ENCODE peak calls at places on chromosomes 6 and 20, in nine cellular contexts. V is CD8-positive, alpha-beta memory T cell; T is small intestine; K is CD8-positive, alpha-beta T cell; Z is HFF-Myc; I is OCI-LY7; E is AG10803; H is lung; P is ovary. B is an unnamed sample.

GRCh38 chr6:144087789-144088426 is 7.5 kb downstream of the SF3B5 start:
- DNase-seq in Z (no peak), V (no peak), P (no peak), K (no peak), E (no peak), H (no peak), T (no peak), I (no peak), B (no peak)

GRCh38 chr20:64003970-64004725 is 23.2 kb downstream of the PRPF6 start:
- DNase-seq in K (no peak), H (no peak), V (no peak), E (no peak), P (no peak), T (no peak), Z (no peak), I (no peak), B (no peak)

GRCh38 chr6:120005292-120005976 is 655.9 kb upstream of the MAN1A1 start:
- DNase-seq in V (no peak), Z (no peak), I (no peak), T (no peak), K (no peak), E (no peak), P (no peak), H (no peak), B (peak; percentile 18)

GRCh38 chr20:63375438-63375837 is 14.3 kb upstream of the CHRNA4 start:
- DNase-seq in E (no peak), H (no peak), Z (no peak), V (no peak), K (no peak), P (no peak), T (no peak), I (no peak), B (no peak)

GRCh38 chr6:33008944-33009861 is at the start of gene HLA-DOA:
- DNase-seq in I (peak; percentile 89), V (peak; percentile 56), T (no peak), E (no peak), K (peak; percentile 37), P (no peak), Z (no peak), H (no peak), B (peak; percentile 62)

GRCh38 chr6:79420054-79420453 is 117.2 kb downstream of the LCA5 start:
- DNase-seq in I (no peak), H (no peak), T (no peak), V (no peak), Z (no peak), K (no peak), P (no peak), E (no peak), B (no peak)

GRCh38 chr6:66421570-66421969 is 714.5 kb upstream of the EYS start:
- DNase-seq in Z (no peak), T (no peak), P (no peak), E (no peak), I (no peak), K (no peak), H (no peak), V (no peak), B (peak; percentile 3)

GRCh38 chr6:22025468-22026159 is 271.2 kb downstream of the PRL start:
- DNase-seq in H (no peak), T (no peak), K (no peak), P (peak; percentile 41), E (peak; percentile 60), I (peak; percentile 40), Z (peak; percentile 35), V (no peak), B (peak; percentile 96)

GRCh38 chr6:6547111-6547879 is 41.2 kb upstream of the LY86 start:
- DNase-seq in K (peak; percentile 67), V (peak; percentile 70), Z (peak; percentile 32), T (peak; percentile 73), P (peak; percentile 79), E (peak; percentile 73), I (peak; percentile 87), H (peak; percentile 89), B (peak; percentile 61)

GRCh38 chr6:6543181-6543879 is 45.2 kb upstream of the LY86 start:
- DNase-seq in V (no peak), Z (no peak), H (no peak), K (no peak), E (peak; percentile 23), P (no peak), T (no peak), I (peak; percentile 20), B (no peak)

GRCh38 chr6:6542357-6542756 is 46.2 kb upstream of the LY86 start:
- DNase-seq in V (no peak), H (no peak), I (no peak), E (no peak), Z (no peak), P (no peak), T (no peak), K (no peak), B (no peak)

GRCh38 chr6:6546318-6547110 is 42.0 kb upstream of the LY86 start:
- DNase-seq in I (peak; percentile 10), V (peak; percentile 6), T (no peak), Z (no peak), E (no peak), H (peak; percentile 53), P (no peak), K (no peak), B (no peak)

DNA sequence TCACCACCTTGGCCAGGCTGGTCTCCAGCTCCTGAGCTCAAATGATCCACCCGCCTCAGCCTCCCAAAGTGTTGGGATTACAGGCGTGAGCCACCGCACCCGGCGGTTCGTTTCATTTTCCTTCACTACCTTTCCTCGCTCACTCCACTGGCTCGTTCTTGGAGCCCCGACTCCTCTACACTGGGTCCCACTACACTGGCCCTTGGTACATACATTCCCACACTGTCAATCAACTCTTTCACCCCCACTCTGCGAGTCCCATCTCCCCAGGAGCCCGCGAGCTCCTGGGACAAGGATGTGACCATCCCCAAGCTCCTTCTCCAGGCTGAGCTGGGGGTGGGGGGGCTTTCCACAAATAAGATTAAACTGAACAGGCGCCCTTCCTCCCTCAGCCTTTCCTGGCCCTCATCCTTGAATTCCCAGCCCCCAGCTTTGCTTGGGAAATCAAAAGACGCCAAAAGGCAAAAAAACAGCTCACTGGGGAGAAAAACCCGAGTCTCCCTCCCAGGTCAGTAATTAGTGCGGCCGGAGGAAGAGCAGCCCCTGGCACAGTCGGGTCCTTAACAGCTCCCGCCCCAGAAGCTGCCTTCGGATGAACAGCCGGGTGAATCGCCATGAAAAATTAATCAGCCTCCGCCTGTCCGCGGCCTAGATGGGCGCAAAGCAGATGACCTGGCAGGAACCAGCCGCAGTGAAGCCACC is 42.8 kb upstream of the LY86 start:
- DNase-seq in P (no peak), K (no peak), V (no peak), Z (no peak), E (no peak), I (no peak), H (no peak), T (no peak), B (no peak)
- H3K4me3 ChIP-seq in P (peak overlapping the region; percentile 34), K (peak overlapping the region; percentile 42), V (no peak overlapping the region), Z (no peak overlapping the region), E (no peak overlapping the region), I (no peak overlapping the region), H (no peak overlapping the region), T (no peak overlapping the region), B (no peak overlapping the region)

DNA sequence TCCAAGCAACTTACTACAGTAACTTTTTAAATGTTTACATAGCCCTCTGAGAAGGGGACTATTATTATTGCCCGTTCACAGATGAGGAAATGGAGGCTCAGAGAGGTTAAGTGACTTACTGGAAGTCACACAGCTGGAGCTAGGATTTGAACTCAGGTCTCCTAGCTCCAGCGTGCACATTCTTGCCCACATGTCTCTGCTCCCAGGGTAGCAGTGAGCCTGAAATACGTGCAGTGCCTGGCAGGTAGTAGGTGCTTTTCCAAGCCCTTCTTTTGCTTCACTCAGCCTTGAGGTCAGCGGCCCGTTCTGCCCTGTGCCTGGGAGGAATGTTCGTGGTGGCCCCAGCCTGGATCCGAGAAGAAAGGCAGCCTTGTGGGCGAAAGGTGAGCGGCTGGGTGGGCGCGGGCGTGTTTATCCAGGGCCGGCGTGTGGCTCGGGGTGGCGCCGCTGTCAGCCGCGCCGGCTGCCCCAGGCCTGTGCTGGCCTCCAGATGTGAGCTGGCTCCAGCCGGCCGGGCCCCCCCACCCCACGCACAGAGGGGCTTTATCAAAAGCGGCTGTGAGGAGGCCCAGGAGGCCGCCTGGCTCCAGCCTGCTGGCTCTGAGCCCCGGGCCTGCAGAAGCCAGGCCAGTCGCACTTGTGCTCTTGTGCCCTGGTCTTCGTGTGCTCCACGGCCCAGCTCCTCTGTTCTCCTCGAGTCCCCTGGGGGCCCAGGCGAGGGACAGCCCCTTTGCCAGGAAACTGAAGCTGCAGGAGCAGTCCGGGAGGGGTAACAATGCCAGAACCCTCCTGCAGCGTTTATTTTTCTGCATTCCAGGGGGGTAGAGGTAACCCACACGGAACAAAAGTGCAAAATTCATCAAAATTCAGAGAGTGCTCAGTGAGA is 58.1 kb downstream of the UBE2V1 start:
- DNase-seq in V (no peak), E (peak; percentile 55), K (no peak), H (no peak), I (no peak), T (no peak), Z (peak; percentile 44), P (peak; percentile 70), B (no peak)
- H3K4me3 ChIP-seq in V (no peak overlapping the region), E (no peak overlapping the region), K (no peak overlapping the region), H (no peak overlapping the region), I (no peak overlapping the region), T (no peak overlapping the region), Z (no peak overlapping the region), P (no peak overlapping the region), B (no peak overlapping the region)

GRCh38 chr6:36443498-36443844 is 671 bp downstream of the KCTD20 start:
- DNase-seq in H (no peak), V (no peak), I (no peak), T (no peak), P (no peak), Z (no peak), E (no peak), K (peak; percentile 4), B (no peak)

GRCh38 chr6:36443951-36444428 is 1.2 kb downstream of the KCTD20 start:
- DNase-seq in K (no peak), P (no peak), V (peak; percentile 13), H (no peak), E (no peak), I (peak; percentile 52), T (peak; percentile 39), Z (no peak), B (peak; percentile 18)

GRCh38 chr6:36442671-36443497 is at the start of the genes KCTD20 and PXT1:
- DNase-seq in T (peak; percentile 90), V (peak; percentile 84), E (peak; percentile 80), K (peak; percentile 66), I (peak; percentile 95), H (peak; percentile 88), Z (peak; percentile 64), P (peak; percentile 88), B (peak; percentile 82)

GRCh38 chr6:36444470-36444869 is 1.7 kb downstream of the KCTD20 start:
- DNase-seq in P (no peak), K (no peak), E (peak; percentile 83), V (no peak), T (peak; percentile 18), I (no peak), H (no peak), Z (no peak), B (no peak)

GRCh38 chr6:36445651-36446050 is 2.9 kb downstream of the KCTD20 start:
- DNase-seq in T (no peak), P (no peak), H (no peak), I (no peak), Z (no peak), E (no peak), V (no peak), K (no peak), B (no peak)
- H3K4me3 ChIP-seq in T (no peak overlapping the region), P (no peak overlapping the region), H (no peak overlapping the region), I (no peak overlapping the region), Z (no peak overlapping the region), E (no peak overlapping the region), V (no peak overlapping the region), K (no peak overlapping the region), B (no peak overlapping the region)

DNA sequence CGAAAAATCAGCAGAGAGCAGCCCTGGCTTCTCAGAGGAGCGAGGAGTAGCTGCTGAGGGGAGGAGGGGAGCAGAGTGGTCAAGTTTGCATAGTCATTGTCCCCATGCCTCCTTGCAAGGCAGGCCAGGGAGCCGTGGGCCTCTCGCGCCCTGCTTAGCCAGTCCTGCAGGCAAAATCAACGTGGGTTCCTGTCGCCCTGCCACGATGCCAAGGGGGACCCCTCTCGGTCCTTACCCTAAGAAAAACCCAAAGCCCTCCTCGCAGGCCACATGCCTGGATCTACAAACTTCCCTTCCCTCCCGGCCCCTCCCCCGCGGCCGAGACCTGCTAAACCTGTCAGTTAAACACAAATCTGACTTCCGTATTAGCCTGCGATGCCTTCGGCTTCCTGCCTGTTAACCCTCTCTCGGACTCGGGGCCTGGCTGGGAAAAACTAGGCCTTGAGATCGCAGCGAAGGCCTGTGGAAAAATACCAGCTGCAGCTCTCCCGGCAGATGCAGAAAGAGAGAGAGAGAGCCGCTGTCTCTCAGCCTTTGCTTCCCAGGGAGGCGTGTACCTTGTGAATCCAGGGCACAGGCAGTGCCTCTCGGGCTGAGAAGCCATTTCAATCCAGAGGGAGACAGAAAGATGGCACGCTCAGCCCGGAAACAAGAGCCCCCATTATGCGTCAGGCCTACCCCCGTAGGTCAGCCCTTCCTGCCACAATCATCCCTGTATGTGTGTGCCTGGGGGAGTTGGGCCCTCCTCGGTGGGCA is 975 bp upstream of the ZMYND8 start:
- DNase-seq in E (peak; percentile 93), V (peak; percentile 61), P (peak; percentile 82), H (peak; percentile 91), Z (peak; percentile 90), K (peak; percentile 32), T (peak; percentile 88), I (peak; percentile 88), B (no peak)
- H3K4me3 ChIP-seq in E (peak overlapping the region; percentile 20), V (peak overlapping the region; percentile 68), P (no peak overlapping the region), H (no peak overlapping the region), Z (peak overlapping the region; percentile 53), K (peak overlapping the region; percentile 40), T (peak overlapping the region; percentile 21), I (peak overlapping the region; percentile 74), B (no peak overlapping the region)

B was measured in Jurkat, Clone E6-1.